ENCODE peak calls at places on chromosome 10, in ten cellular contexts. One of them, this sample, is unnamed.

GRCh38 chr10:74485283-74485682 is 334.3 kb downstream of the ADK start:
- DNase-seq in pancreas: no peak
- DNase-seq in upper lobe of right lung: no peak
- DNase-seq in dorsolateral prefrontal cortex: no peak
- DNase-seq in OCI-M1: no peak
- DNase-seq in A172: no peak
- DNase-seq in activated CD4-positive, alpha-beta T cell treated with anti-CD3 and anti-CD28 coated beads, Interleukin-2, amount 50 U/mL, for 1 hour: no peak
- DNase-seq in C1 segment of cervical spinal cord: no peak
- DNase-seq in ELR: no peak
- DNase-seq in cardiac muscle cell: no peak
- DNase-seq in this sample: no peak

GRCh38 chr10:43211030-43211429 is 55.8 kb downstream of the RASGEF1A start:
- DNase-seq in cardiac muscle cell: no peak
- DNase-seq in pancreas: no peak
- DNase-seq in OCI-M1: peak; percentile 12
- DNase-seq in A172: no peak
- DNase-seq in ELR: peak; percentile 47
- DNase-seq in C1 segment of cervical spinal cord: no peak
- DNase-seq in dorsolateral prefrontal cortex: no peak
- DNase-seq in activated CD4-positive, alpha-beta T cell treated with anti-CD3 and anti-CD28 coated beads, Interleukin-2, amount 50 U/mL, for 1 hour: no peak
- DNase-seq in upper lobe of right lung: peak; percentile 52
- DNase-seq in this sample: no peak

GRCh38 chr10:18880530-18880929 is 168.1 kb upstream of the MALRD1 start:
- DNase-seq in activated CD4-positive, alpha-beta T cell treated with anti-CD3 and anti-CD28 coated beads, Interleukin-2, amount 50 U/mL, for 1 hour: no peak
- DNase-seq in cardiac muscle cell: no peak
- DNase-seq in ELR: no peak
- DNase-seq in upper lobe of right lung: peak; percentile 62
- DNase-seq in pancreas: no peak
- DNase-seq in dorsolateral prefrontal cortex: no peak
- DNase-seq in OCI-M1: no peak
- DNase-seq in C1 segment of cervical spinal cord: no peak
- DNase-seq in A172: no peak
- DNase-seq in this sample: peak; percentile 10

GRCh38 chr10:113947138-113948011 is 92.9 kb downstream of the NHLRC2 start:
- DNase-seq in OCI-M1: peak; percentile 60
- DNase-seq in upper lobe of right lung: no peak
- DNase-seq in dorsolateral prefrontal cortex: no peak
- DNase-seq in activated CD4-positive, alpha-beta T cell treated with anti-CD3 and anti-CD28 coated beads, Interleukin-2, amount 50 U/mL, for 1 hour: no peak
- DNase-seq in ELR: no peak
- DNase-seq in pancreas: peak; percentile 31
- DNase-seq in cardiac muscle cell: peak; percentile 48
- DNase-seq in A172: peak; percentile 89
- DNase-seq in C1 segment of cervical spinal cord: no peak
- DNase-seq in this sample: no peak

GRCh38 chr10:71080381-71081228 is 131.8 kb upstream of the UNC5B start:
- DNase-seq in dorsolateral prefrontal cortex: no peak
- DNase-seq in C1 segment of cervical spinal cord: no peak
- DNase-seq in upper lobe of right lung: peak; percentile 40
- DNase-seq in activated CD4-positive, alpha-beta T cell treated with anti-CD3 and anti-CD28 coated beads, Interleukin-2, amount 50 U/mL, for 1 hour: no peak
- DNase-seq in OCI-M1: no peak
- DNase-seq in ELR: no peak
- DNase-seq in A172: no peak
- DNase-seq in cardiac muscle cell: no peak
- DNase-seq in pancreas: no peak
- DNase-seq in this sample: no peak

GRCh38 chr10:88979153-88979562 is 11.4 kb upstream of the FAS start:
- DNase-seq in C1 segment of cervical spinal cord: no peak
- DNase-seq in activated CD4-positive, alpha-beta T cell treated with anti-CD3 and anti-CD28 coated beads, Interleukin-2, amount 50 U/mL, for 1 hour: no peak
- DNase-seq in A172: peak; percentile 86
- DNase-seq in pancreas: no peak
- DNase-seq in cardiac muscle cell: no peak
- DNase-seq in ELR: peak; percentile 84
- DNase-seq in dorsolateral prefrontal cortex: no peak
- DNase-seq in OCI-M1: peak; percentile 89
- DNase-seq in upper lobe of right lung: no peak
- DNase-seq in this sample: no peak

GRCh38 chr10:48287417-48288391 is 13.2 kb upstream of the FRMPD2 start:
- DNase-seq in upper lobe of right lung: peak; percentile 69
- DNase-seq in activated CD4-positive, alpha-beta T cell treated with anti-CD3 and anti-CD28 coated beads, Interleukin-2, amount 50 U/mL, for 1 hour: no peak
- DNase-seq in OCI-M1: no peak
- DNase-seq in C1 segment of cervical spinal cord: peak; percentile 46
- DNase-seq in ELR: no peak
- DNase-seq in cardiac muscle cell: peak; percentile 30
- DNase-seq in dorsolateral prefrontal cortex: peak; percentile 83
- DNase-seq in pancreas: peak; percentile 59
- DNase-seq in A172: no peak
- DNase-seq in this sample: no peak

GRCh38 chr10:114681542-114681941 is 23.5 kb upstream of the ABLIM1 start:
- DNase-seq in ELR: peak; percentile 58
- DNase-seq in cardiac muscle cell: no peak
- DNase-seq in activated CD4-positive, alpha-beta T cell treated with anti-CD3 and anti-CD28 coated beads, Interleukin-2, amount 50 U/mL, for 1 hour: no peak
- DNase-seq in upper lobe of right lung: no peak
- DNase-seq in pancreas: no peak
- DNase-seq in OCI-M1: no peak
- DNase-seq in C1 segment of cervical spinal cord: no peak
- DNase-seq in dorsolateral prefrontal cortex: no peak
- DNase-seq in A172: peak; percentile 84
- DNase-seq in this sample: no peak

GRCh38 chr10:122422266-122422980 is 32.0 kb upstream of the ARMS2 start:
- DNase-seq in dorsolateral prefrontal cortex: no peak
- DNase-seq in cardiac muscle cell: no peak
- DNase-seq in ELR: no peak
- DNase-seq in upper lobe of right lung: no peak
- DNase-seq in OCI-M1: no peak
- DNase-seq in activated CD4-positive, alpha-beta T cell treated with anti-CD3 and anti-CD28 coated beads, Interleukin-2, amount 50 U/mL, for 1 hour: no peak
- DNase-seq in A172: no peak
- DNase-seq in C1 segment of cervical spinal cord: no peak
- DNase-seq in pancreas: no peak
- DNase-seq in this sample: no peak

GRCh38 chr10:69721690-69722310 is 79.9 kb upstream of the COL13A1 start:
- DNase-seq in cardiac muscle cell: peak; percentile 93
- DNase-seq in OCI-M1: no peak
- DNase-seq in pancreas: no peak
- DNase-seq in activated CD4-positive, alpha-beta T cell treated with anti-CD3 and anti-CD28 coated beads, Interleukin-2, amount 50 U/mL, for 1 hour: no peak
- DNase-seq in ELR: no peak
- DNase-seq in dorsolateral prefrontal cortex: peak; percentile 48
- DNase-seq in A172: peak; percentile 52
- DNase-seq in upper lobe of right lung: peak; percentile 70
- DNase-seq in C1 segment of cervical spinal cord: no peak
- DNase-seq in this sample: no peak

GRCh38 chr10:7285545-7286322 is 125.1 kb downstream of the SFMBT2 start:
- DNase-seq in C1 segment of cervical spinal cord: no peak
- DNase-seq in ELR: no peak
- DNase-seq in cardiac muscle cell: no peak
- DNase-seq in upper lobe of right lung: no peak
- DNase-seq in OCI-M1: no peak
- DNase-seq in dorsolateral prefrontal cortex: no peak
- DNase-seq in A172: no peak
- DNase-seq in pancreas: no peak
- DNase-seq in activated CD4-positive, alpha-beta T cell treated with anti-CD3 and anti-CD28 coated beads, Interleukin-2, amount 50 U/mL, for 1 hour: no peak
- DNase-seq in this sample: no peak

GRCh38 chr10:25573281-25573680 is 360.7 kb upstream of the MYO3A start:
- DNase-seq in pancreas: no peak
- DNase-seq in cardiac muscle cell: no peak
- DNase-seq in dorsolateral prefrontal cortex: no peak
- DNase-seq in activated CD4-positive, alpha-beta T cell treated with anti-CD3 and anti-CD28 coated beads, Interleukin-2, amount 50 U/mL, for 1 hour: no peak
- DNase-seq in OCI-M1: no peak
- DNase-seq in A172: no peak
- DNase-seq in C1 segment of cervical spinal cord: no peak
- DNase-seq in upper lobe of right lung: no peak
- DNase-seq in ELR: no peak
- DNase-seq in this sample: no peak

GRCh38 chr10:13439771-13440708 is 88.8 kb downstream of the BEND7 start:
- DNase-seq in OCI-M1: peak; percentile 60
- DNase-seq in pancreas: peak; percentile 76
- DNase-seq in ELR: peak; percentile 63
- DNase-seq in A172: peak; percentile 39
- DNase-seq in upper lobe of right lung: peak; percentile 80
- DNase-seq in dorsolateral prefrontal cortex: peak; percentile 35
- DNase-seq in activated CD4-positive, alpha-beta T cell treated with anti-CD3 and anti-CD28 coated beads, Interleukin-2, amount 50 U/mL, for 1 hour: peak; percentile 67
- DNase-seq in C1 segment of cervical spinal cord: peak; percentile 20
- DNase-seq in cardiac muscle cell: peak; percentile 80
- DNase-seq in this sample: peak; percentile 84

GRCh38 chr10:73209705-73210104 is 37.4 kb downstream of the DNAJC9 start:
- DNase-seq in OCI-M1: no peak
- DNase-seq in activated CD4-positive, alpha-beta T cell treated with anti-CD3 and anti-CD28 coated beads, Interleukin-2, amount 50 U/mL, for 1 hour: no peak
- DNase-seq in dorsolateral prefrontal cortex: no peak
- DNase-seq in ELR: peak; percentile 75
- DNase-seq in pancreas: no peak
- DNase-seq in C1 segment of cervical spinal cord: no peak
- DNase-seq in A172: peak; percentile 25
- DNase-seq in upper lobe of right lung: no peak
- DNase-seq in cardiac muscle cell: no peak
- DNase-seq in this sample: no peak

GRCh38 chr10:70905071-70906021 is 17.0 kb upstream of the PCBD1 start:
- DNase-seq in upper lobe of right lung: peak; percentile 33
- DNase-seq in C1 segment of cervical spinal cord: no peak
- DNase-seq in A172: no peak
- DNase-seq in cardiac muscle cell: no peak
- DNase-seq in pancreas: no peak
- DNase-seq in activated CD4-positive, alpha-beta T cell treated with anti-CD3 and anti-CD28 coated beads, Interleukin-2, amount 50 U/mL, for 1 hour: no peak
- DNase-seq in ELR: no peak
- DNase-seq in OCI-M1: no peak
- DNase-seq in dorsolateral prefrontal cortex: no peak
- DNase-seq in this sample: no peak

GRCh38 chr10:115604627-115605026 is 511.5 kb downstream of the ATRNL1 start:
- DNase-seq in activated CD4-positive, alpha-beta T cell treated with anti-CD3 and anti-CD28 coated beads, Interleukin-2, amount 50 U/mL, for 1 hour: no peak
- DNase-seq in pancreas: no peak
- DNase-seq in C1 segment of cervical spinal cord: no peak
- DNase-seq in dorsolateral prefrontal cortex: no peak
- DNase-seq in ELR: no peak
- DNase-seq in OCI-M1: no peak
- DNase-seq in A172: no peak
- DNase-seq in upper lobe of right lung: no peak
- DNase-seq in cardiac muscle cell: no peak
- DNase-seq in this sample: no peak

GRCh38 chr10:86262671-86263165 is 103.9 kb downstream of the GRID1 start:
- DNase-seq in C1 segment of cervical spinal cord: peak; percentile 62
- DNase-seq in upper lobe of right lung: peak; percentile 44
- DNase-seq in dorsolateral prefrontal cortex: peak; percentile 84
- DNase-seq in OCI-M1: no peak
- DNase-seq in A172: no peak
- DNase-seq in cardiac muscle cell: no peak
- DNase-seq in ELR: no peak
- DNase-seq in pancreas: no peak
- DNase-seq in activated CD4-positive, alpha-beta T cell treated with anti-CD3 and anti-CD28 coated beads, Interleukin-2, amount 50 U/mL, for 1 hour: no peak
- DNase-seq in this sample: no peak

GRCh38 chr10:112365451-112365850 is 8.5 kb upstream of the ACSL5 start:
- DNase-seq in OCI-M1: no peak
- DNase-seq in activated CD4-positive, alpha-beta T cell treated with anti-CD3 and anti-CD28 coated beads, Interleukin-2, amount 50 U/mL, for 1 hour: no peak
- DNase-seq in ELR: no peak
- DNase-seq in dorsolateral prefrontal cortex: no peak
- DNase-seq in pancreas: no peak
- DNase-seq in upper lobe of right lung: no peak
- DNase-seq in A172: no peak
- DNase-seq in C1 segment of cervical spinal cord: no peak
- DNase-seq in cardiac muscle cell: no peak
- DNase-seq in this sample: no peak

GRCh38 chr10:34280599-34281374 is 534.3 kb downstream of the PARD3 start:
- DNase-seq in pancreas: no peak
- DNase-seq in ELR: peak; percentile 96
- DNase-seq in dorsolateral prefrontal cortex: no peak
- DNase-seq in cardiac muscle cell: no peak
- DNase-seq in A172: peak; percentile 96
- DNase-seq in upper lobe of right lung: no peak
- DNase-seq in OCI-M1: peak; percentile 14
- DNase-seq in C1 segment of cervical spinal cord: no peak
- DNase-seq in activated CD4-positive, alpha-beta T cell treated with anti-CD3 and anti-CD28 coated beads, Interleukin-2, amount 50 U/mL, for 1 hour: no peak
- DNase-seq in this sample: no peak

GRCh38 chr10:98107644-98108430 is 26.6 kb upstream of the R3HCC1L start:
- DNase-seq in ELR: no peak
- DNase-seq in dorsolateral prefrontal cortex: no peak
- DNase-seq in C1 segment of cervical spinal cord: no peak
- DNase-seq in upper lobe of right lung: no peak
- DNase-seq in activated CD4-positive, alpha-beta T cell treated with anti-CD3 and anti-CD28 coated beads, Interleukin-2, amount 50 U/mL, for 1 hour: no peak
- DNase-seq in A172: no peak
- DNase-seq in cardiac muscle cell: no peak
- DNase-seq in pancreas: no peak
- DNase-seq in OCI-M1: peak; percentile 31
- DNase-seq in this sample: no peak

GRCh38 chr10:28692050-28692449 is 14.7 kb downstream of the BAMBI start:
- DNase-seq in ELR: no peak
- DNase-seq in upper lobe of right lung: no peak
- DNase-seq in OCI-M1: no peak
- DNase-seq in A172: no peak
- DNase-seq in C1 segment of cervical spinal cord: no peak
- DNase-seq in activated CD4-positive, alpha-beta T cell treated with anti-CD3 and anti-CD28 coated beads, Interleukin-2, amount 50 U/mL, for 1 hour: no peak
- DNase-seq in cardiac muscle cell: no peak
- DNase-seq in dorsolateral prefrontal cortex: no peak
- DNase-seq in pancreas: no peak
- DNase-seq in this sample: no peak

GRCh38 chr10:70589762-70590662 is 12.5 kb downstream of the PRF1 start:
- DNase-seq in A172: no peak
- DNase-seq in activated CD4-positive, alpha-beta T cell treated with anti-CD3 and anti-CD28 coated beads, Interleukin-2, amount 50 U/mL, for 1 hour: no peak
- DNase-seq in C1 segment of cervical spinal cord: no peak
- DNase-seq in ELR: no peak
- DNase-seq in cardiac muscle cell: no peak
- DNase-seq in dorsolateral prefrontal cortex: no peak
- DNase-seq in pancreas: no peak
- DNase-seq in upper lobe of right lung: no peak
- DNase-seq in OCI-M1: peak; percentile 73
- DNase-seq in this sample: no peak

GRCh38 chr10:1527951-1528350 is 209.4 kb downstream of the ADARB2 start:
- DNase-seq in cardiac muscle cell: no peak
- DNase-seq in dorsolateral prefrontal cortex: peak; percentile 14
- DNase-seq in ELR: no peak
- DNase-seq in A172: no peak
- DNase-seq in OCI-M1: no peak
- DNase-seq in C1 segment of cervical spinal cord: no peak
- DNase-seq in pancreas: no peak
- DNase-seq in upper lobe of right lung: peak; percentile 48
- DNase-seq in activated CD4-positive, alpha-beta T cell treated with anti-CD3 and anti-CD28 coated beads, Interleukin-2, amount 50 U/mL, for 1 hour: no peak
- DNase-seq in this sample: no peak

GRCh38 chr10:49643296-49644034 is 29.6 kb downstream of the CHAT start:
- DNase-seq in cardiac muscle cell: no peak
- DNase-seq in OCI-M1: no peak
- DNase-seq in C1 segment of cervical spinal cord: no peak
- DNase-seq in ELR: no peak
- DNase-seq in A172: no peak
- DNase-seq in pancreas: no peak
- DNase-seq in activated CD4-positive, alpha-beta T cell treated with anti-CD3 and anti-CD28 coated beads, Interleukin-2, amount 50 U/mL, for 1 hour: no peak
- DNase-seq in upper lobe of right lung: no peak
- DNase-seq in dorsolateral prefrontal cortex: no peak
- DNase-seq in this sample: no peak

GRCh38 chr10:118007773-118008172 is 39.0 kb downstream of the RAB11FIP2 start:
- DNase-seq in pancreas: no peak
- DNase-seq in cardiac muscle cell: no peak
- DNase-seq in C1 segment of cervical spinal cord: no peak
- DNase-seq in upper lobe of right lung: no peak
- DNase-seq in A172: no peak
- DNase-seq in activated CD4-positive, alpha-beta T cell treated with anti-CD3 and anti-CD28 coated beads, Interleukin-2, amount 50 U/mL, for 1 hour: no peak
- DNase-seq in dorsolateral prefrontal cortex: no peak
- DNase-seq in ELR: no peak
- DNase-seq in OCI-M1: peak; percentile 89
- DNase-seq in this sample: no peak

GRCh38 chr10:651700-652099 is 37.8 kb downstream of the DIP2C start:
- DNase-seq in pancreas: no peak
- DNase-seq in dorsolateral prefrontal cortex: no peak
- DNase-seq in upper lobe of right lung: no peak
- DNase-seq in A172: no peak
- DNase-seq in ELR: no peak
- DNase-seq in C1 segment of cervical spinal cord: no peak
- DNase-seq in OCI-M1: no peak
- DNase-seq in activated CD4-positive, alpha-beta T cell treated with anti-CD3 and anti-CD28 coated beads, Interleukin-2, amount 50 U/mL, for 1 hour: no peak
- DNase-seq in cardiac muscle cell: no peak
- DNase-seq in this sample: no peak

GRCh38 chr10:68135922-68136718 is 26.8 kb downstream of the MYPN start:
- DNase-seq in OCI-M1: no peak
- DNase-seq in dorsolateral prefrontal cortex: no peak
- DNase-seq in C1 segment of cervical spinal cord: no peak
- DNase-seq in A172: peak; percentile 92
- DNase-seq in ELR: peak; percentile 94
- DNase-seq in cardiac muscle cell: no peak
- DNase-seq in activated CD4-positive, alpha-beta T cell treated with anti-CD3 and anti-CD28 coated beads, Interleukin-2, amount 50 U/mL, for 1 hour: no peak
- DNase-seq in upper lobe of right lung: no peak
- DNase-seq in pancreas: no peak
- DNase-seq in this sample: no peak

GRCh38 chr10:31320598-31321211 is 1.7 kb downstream of the ZEB1 start:
- DNase-seq in cardiac muscle cell: peak; percentile 75
- DNase-seq in ELR: peak; percentile 58
- DNase-seq in OCI-M1: no peak
- DNase-seq in A172: peak; percentile 35
- DNase-seq in C1 segment of cervical spinal cord: no peak
- DNase-seq in activated CD4-positive, alpha-beta T cell treated with anti-CD3 and anti-CD28 coated beads, Interleukin-2, amount 50 U/mL, for 1 hour: peak; percentile 15
- DNase-seq in dorsolateral prefrontal cortex: no peak
- DNase-seq in upper lobe of right lung: no peak
- DNase-seq in pancreas: no peak
- DNase-seq in this sample: peak; percentile 43

This sample was measured in HuH-7.5.